ENCODE peak calls at places on chromosomes 13 and 19, in six cellular contexts. F is choroid plexus epithelial cell; S is heart right ventricle; M is fibroblast of villous mesenchyme; T is lung; N is CD4-positive, alpha-beta T cell. X is an unnamed sample.

GRCh38 chr13:30802953-30803478 is 67.7 kb downstream of the ALOX5AP start:
- DNase-seq in M (peak), N (peak), T (peak), S (peak), F (peak), X (peak)

GRCh38 chr19:18401580-18402112 is 4.2 kb upstream of the LRRC25 start:
- DNase-seq in M (peak), F (peak), T (no peak), S (peak), N (no peak), X (peak)

GRCh38 chr13:51999525-51999924 is 11.7 kb downstream of the ATP7B start:
- DNase-seq in N (no peak), T (peak), F (no peak), S (peak), M (no peak), X (no peak)

GRCh38 chr13:71213252-71213821 is 653.7 kb downstream of the DACH1 start:
- DNase-seq in N (no peak), S (no peak), T (no peak), F (no peak), M (no peak), X (peak)

GRCh38 chr13:40292108-40292507 is 374.3 kb downstream of the FOXO1 start:
- DNase-seq in F (no peak), N (no peak), T (no peak), M (no peak), S (peak), X (no peak)

GRCh38 chr19:39246951-39247669 is 1.5 kb downstream of the IFNL4 start:
- DNase-seq in T (no peak), M (no peak), N (peak), F (peak), S (no peak), X (peak)

GRCh38 chr19:46384396-46384795 is 29.0 kb downstream of the CCDC8 start:
- DNase-seq in M (no peak), T (no peak), F (no peak), S (peak), N (no peak), X (no peak)

GRCh38 chr13:112812306-112813034 is 122.6 kb downstream of the ATP11A start:
- DNase-seq in M (peak), N (no peak), S (no peak), T (no peak), F (no peak), X (no peak)

GRCh38 chr13:37406031-37406430 is 192.5 kb downstream of the POSTN start:
- DNase-seq in F (peak), M (no peak), T (no peak), S (no peak), N (no peak), X (no peak)

GRCh38 chr13:107743523-107743922 is 471.8 kb downstream of the LIG4 start:
- DNase-seq in F (no peak), N (no peak), T (no peak), S (no peak), M (no peak), X (no peak)

GRCh38 chr13:103640617-103641016 is 574.4 kb upstream of the SLC10A2 start:
- DNase-seq in M (no peak), F (peak), T (no peak), S (no peak), N (no peak), X (no peak)

GRCh38 chr13:101204270-101205011 is 211.9 kb downstream of the NALCN start:
- DNase-seq in S (no peak), F (no peak), N (no peak), T (no peak), M (peak), X (no peak)

GRCh38 chr13:84273163-84273562 is 390.9 kb upstream of the SLITRK1 start:
- DNase-seq in S (no peak), M (no peak), T (no peak), N (no peak), F (no peak), X (no peak)

GRCh38 chr19:33684550-33685303 is 63.0 kb downstream of the CHST8 start:
- DNase-seq in T (no peak), M (no peak), S (no peak), F (no peak), N (no peak), X (no peak)

GRCh38 chr13:43072394-43072793 is 49.0 kb downstream of the DNAJC15 start:
- DNase-seq in F (peak), T (no peak), M (peak), S (peak), N (no peak), X (no peak)

GRCh38 chr19:1411255-1412191 is 4.1 kb downstream of the DAZAP1 start:
- DNase-seq in N (peak), S (peak), M (peak), T (peak), F (no peak), X (no peak)

GRCh38 chr13:28489536-28489935 is 5.4 kb downstream of the FLT1 start:
- DNase-seq in N (no peak), S (no peak), F (peak), T (no peak), M (peak), X (no peak)

GRCh38 chr19:56076413-56076998 is 44.6 kb downstream of the ZNF787 start:
- DNase-seq in S (no peak), F (peak), N (peak), T (peak), M (peak), X (peak)

GRCh38 chr19:1566392-1567115 is 1.6 kb downstream of the MEX3D start:
- DNase-seq in S (peak), M (peak), F (peak), N (no peak), T (peak), X (no peak)

GRCh38 chr13:52356327-52356726 is 49.6 kb downstream of the THSD1 start:
- DNase-seq in S (no peak), N (no peak), T (no peak), F (peak), M (no peak), X (no peak)

GRCh38 chr13:78598933-78599332 is 4.4 kb downstream of the POU4F1 start:
- DNase-seq in N (no peak), T (no peak), S (no peak), M (no peak), F (no peak), X (no peak)

GRCh38 chr19:19259741-19260140 is 13.4 kb downstream of the TM6SF2 start:
- DNase-seq in M (peak), T (no peak), S (no peak), F (peak), N (no peak), X (no peak)

GRCh38 chr13:97259787-97260641 is 37.9 kb downstream of the MBNL2 start:
- DNase-seq in S (no peak), M (peak), F (peak), N (no peak), T (no peak), X (no peak)

GRCh38 chr13:46039421-46040036 is 13.0 kb downstream of the ZC3H13 start:
- DNase-seq in T (no peak), F (no peak), N (no peak), M (peak), S (no peak), X (no peak)

GRCh38 chr13:42497798-42498197 is 76.2 kb upstream of the TNFSF11 start:
- DNase-seq in S (no peak), N (no peak), T (no peak), M (peak), F (peak), X (peak)

GRCh38 chr13:24212674-24213073 is 52.2 kb downstream of the SPATA13 start:
- DNase-seq in F (peak), S (no peak), N (no peak), T (no peak), M (no peak), X (no peak)

GRCh38 chr13:85755123-85755522 is 44.1 kb downstream of the SLITRK6 start:
- DNase-seq in N (no peak), T (no peak), S (no peak), F (peak), M (no peak), X (no peak)

GRCh38 chr19:17943284-17944221 is 10.7 kb downstream of the CCDC124 start:
- DNase-seq in S (no peak), M (no peak), N (no peak), F (no peak), T (no peak), X (no peak)

GRCh38 chr19:4758082-4758481 is 33.5 kb upstream of the FEM1A start:
- DNase-seq in F (no peak), T (no peak), N (no peak), S (no peak), M (no peak), X (no peak)

GRCh38 chr13:42266464-42266863 is 5.5 kb upstream of the AKAP11 start:
- DNase-seq in F (peak), T (no peak), M (peak), N (no peak), S (no peak), X (no peak)

GRCh38 chr19:7349961-7350711 is 1.4 kb downstream of the ARHGEF18 start:
- DNase-seq in N (peak), S (no peak), M (no peak), T (no peak), F (no peak), X (no peak)

DNA sequence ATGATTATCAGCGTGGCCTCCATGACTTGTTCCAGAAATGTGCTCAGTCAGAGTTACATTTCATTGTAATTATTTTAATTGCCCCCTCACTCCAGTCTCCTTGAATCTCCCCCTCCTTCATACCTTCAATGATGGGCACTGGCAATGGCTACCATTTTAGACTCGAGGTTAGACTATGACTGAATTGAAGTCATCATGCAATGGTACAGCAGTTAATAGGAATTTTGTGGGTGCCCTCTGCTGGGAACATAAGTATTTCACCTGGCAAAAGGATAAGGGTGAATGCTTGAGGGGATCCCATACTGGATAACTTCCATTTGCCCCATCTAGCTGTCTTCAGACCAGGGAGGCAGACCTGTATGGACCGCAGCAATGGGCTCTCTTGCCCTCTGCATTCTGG is 32.2 kb upstream of the USP12 start:
- DNase-seq in M (peak), N (no peak), T (no peak), S (no peak), F (peak), X (no peak)
- TF ChIP-seq CTCF in M (peak), N (peak), T (peak), S (peak), F (peak), X (peak)

GRCh38 chr19:51338563-51339312 is 3.2 kb downstream of the VSIG10L start:
- DNase-seq in F (peak), M (peak), S (peak), N (peak), T (peak), X (peak)

GRCh38 chr19:51341066-51341465 is 873 bp downstream of the VSIG10L start:
- DNase-seq in N (no peak), M (no peak), F (no peak), T (no peak), S (no peak), X (no peak)

GRCh38 chr19:51339313-51339686 is 2.6 kb downstream of the VSIG10L start:
- DNase-seq in T (no peak), S (no peak), N (no peak), F (no peak), M (no peak), X (peak)

GRCh38 chr19:51337861-51338562 is 3.9 kb downstream of the VSIG10L start:
- DNase-seq in T (no peak), F (no peak), M (no peak), S (no peak), N (no peak), X (no peak)

DNA sequence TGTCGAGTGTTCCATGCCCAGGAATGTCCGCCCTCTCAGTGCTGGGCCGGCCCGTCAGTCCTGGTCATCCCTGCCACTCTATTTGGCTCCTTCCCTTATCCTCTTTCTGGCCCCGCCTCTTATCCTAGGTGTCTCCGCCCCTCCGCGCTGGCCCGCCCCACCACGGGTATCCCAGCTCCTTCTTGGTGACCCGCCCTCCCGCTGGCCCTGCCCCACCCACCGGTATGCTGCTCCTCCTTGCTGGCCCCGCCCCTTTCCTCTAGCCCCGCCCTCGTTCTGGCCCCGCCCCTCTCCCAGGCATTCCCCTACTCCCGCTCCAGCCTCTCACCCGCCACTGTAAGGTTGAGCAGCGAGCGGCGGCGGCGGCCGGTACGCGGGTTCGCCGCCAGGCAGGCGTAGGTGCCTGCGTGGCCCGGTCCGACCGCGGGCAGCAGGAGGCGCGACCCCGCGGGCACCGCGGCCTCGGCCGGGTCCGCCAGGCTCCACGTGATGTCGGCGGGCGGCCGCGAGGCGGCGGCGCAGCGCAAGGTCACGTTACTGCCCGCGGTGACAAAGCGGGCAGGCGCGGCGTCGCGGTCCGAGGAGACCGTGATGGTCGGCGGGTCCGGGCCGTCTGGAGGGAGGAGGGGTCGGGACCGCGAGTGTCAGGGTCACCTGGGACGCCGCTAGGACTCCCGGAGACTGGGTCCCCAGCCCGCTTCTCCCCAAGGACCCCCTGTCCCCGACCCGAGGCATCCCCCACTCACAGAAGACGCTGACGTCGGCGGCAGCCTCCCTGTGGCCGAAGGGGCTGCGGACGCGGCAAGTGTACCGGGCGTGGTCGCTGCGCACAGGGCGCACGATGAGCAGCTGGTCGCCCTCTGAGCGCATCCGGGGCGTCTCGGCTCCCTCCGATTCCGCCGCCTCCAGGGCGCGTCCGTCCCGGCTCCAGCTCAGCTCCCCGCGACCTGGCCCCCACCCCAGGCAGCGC is 2.0 kb downstream of the VSIG10L start:
- DNase-seq in N (peak), F (peak), M (peak), T (peak), S (peak), X (peak)
- TF ChIP-seq CTCF in N (no peak), F (no peak), M (no peak), T (no peak), S (peak), X (peak)

DNA sequence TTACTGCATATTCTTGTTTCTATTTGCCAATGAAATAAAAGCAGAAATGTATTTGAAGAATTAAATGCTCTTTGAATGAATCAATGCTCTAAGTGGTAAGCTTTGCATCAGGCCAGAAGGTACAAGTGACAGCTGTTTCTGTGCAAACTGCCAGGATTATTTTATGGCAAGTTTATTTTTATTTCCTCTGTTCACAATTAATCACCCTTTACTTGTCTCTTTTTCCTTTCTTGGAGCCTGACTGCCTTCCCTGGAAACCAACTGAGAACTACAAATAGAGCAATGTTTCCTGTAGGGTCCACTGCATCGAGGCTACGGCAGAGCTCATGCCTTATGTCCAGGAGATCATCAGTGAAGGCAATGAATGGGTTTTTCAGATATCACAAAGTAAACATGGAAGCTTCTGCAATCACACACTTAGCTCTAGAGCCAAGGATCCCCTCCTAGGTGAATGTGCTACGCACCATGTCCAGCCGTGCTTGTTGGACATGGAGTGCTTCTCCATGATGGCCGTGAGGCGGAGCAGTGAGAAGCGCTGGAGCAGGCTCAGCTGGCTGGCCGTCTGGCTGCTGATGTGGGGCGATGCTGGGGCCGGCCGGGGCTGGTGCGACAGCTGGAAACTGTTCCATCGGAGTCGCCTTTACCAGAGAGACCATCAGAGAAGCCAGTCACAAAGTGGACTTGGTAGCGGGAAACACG is 110.8 kb downstream of the KL start:
- DNase-seq in T (no peak), M (peak), F (no peak), S (peak), N (no peak), X (no peak)
- TF ChIP-seq CTCF in T (no peak), M (peak), F (no peak), S (no peak), N (no peak), X (no peak)

GRCh38 chr13:113863511-113864302 is at the start of gene GAS6:
- DNase-seq in F (peak), M (peak), T (no peak), S (peak), N (no peak), X (peak)
- TF ChIP-seq CTCF in F (peak), M (no peak), T (no peak), S (no peak), N (no peak), X (no peak)

GRCh38 chr13:26658491-26658890 is 101.0 kb downstream of the WASF3 start:
- DNase-seq in F (no peak), S (no peak), N (no peak), T (no peak), M (no peak), X (no peak)

GRCh38 chr13:26653842-26654241 is 96.4 kb downstream of the WASF3 start:
- DNase-seq in N (no peak), F (no peak), M (no peak), T (no peak), S (no peak), X (no peak)

GRCh38 chr13:26660185-26660584 is 100.4 kb downstream of the GPR12 start:
- DNase-seq in N (no peak), F (no peak), M (no peak), S (no peak), T (no peak), X (no peak)

GRCh38 chr13:26658972-26659371 is 101.5 kb downstream of the WASF3 start:
- DNase-seq in T (no peak), F (no peak), N (no peak), S (no peak), M (no peak), X (no peak)

DNA sequence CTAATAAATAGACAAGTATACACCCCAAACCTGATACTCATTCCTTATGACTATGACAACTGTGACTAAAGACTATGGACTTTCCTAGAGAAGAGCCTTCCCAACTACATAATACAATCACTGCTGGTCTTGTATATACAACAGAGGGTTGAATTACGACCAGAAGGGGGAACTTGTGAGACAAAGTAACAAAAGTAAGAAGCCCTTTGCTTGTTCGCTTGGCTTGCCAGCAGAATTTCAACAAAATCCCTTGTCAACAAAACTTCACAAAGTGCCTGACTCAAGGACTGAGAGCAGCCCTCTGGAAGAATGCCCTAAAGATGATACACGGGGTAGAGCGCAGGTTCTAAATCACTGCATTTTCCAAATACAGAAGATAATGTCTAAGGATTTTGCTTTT is 99.4 kb downstream of the WASF3 start:
- DNase-seq in F (peak), S (no peak), M (peak), N (no peak), T (no peak), X (no peak)
- TF ChIP-seq CTCF in F (peak), S (no peak), M (peak), N (no peak), T (no peak), X (no peak)

DNA sequence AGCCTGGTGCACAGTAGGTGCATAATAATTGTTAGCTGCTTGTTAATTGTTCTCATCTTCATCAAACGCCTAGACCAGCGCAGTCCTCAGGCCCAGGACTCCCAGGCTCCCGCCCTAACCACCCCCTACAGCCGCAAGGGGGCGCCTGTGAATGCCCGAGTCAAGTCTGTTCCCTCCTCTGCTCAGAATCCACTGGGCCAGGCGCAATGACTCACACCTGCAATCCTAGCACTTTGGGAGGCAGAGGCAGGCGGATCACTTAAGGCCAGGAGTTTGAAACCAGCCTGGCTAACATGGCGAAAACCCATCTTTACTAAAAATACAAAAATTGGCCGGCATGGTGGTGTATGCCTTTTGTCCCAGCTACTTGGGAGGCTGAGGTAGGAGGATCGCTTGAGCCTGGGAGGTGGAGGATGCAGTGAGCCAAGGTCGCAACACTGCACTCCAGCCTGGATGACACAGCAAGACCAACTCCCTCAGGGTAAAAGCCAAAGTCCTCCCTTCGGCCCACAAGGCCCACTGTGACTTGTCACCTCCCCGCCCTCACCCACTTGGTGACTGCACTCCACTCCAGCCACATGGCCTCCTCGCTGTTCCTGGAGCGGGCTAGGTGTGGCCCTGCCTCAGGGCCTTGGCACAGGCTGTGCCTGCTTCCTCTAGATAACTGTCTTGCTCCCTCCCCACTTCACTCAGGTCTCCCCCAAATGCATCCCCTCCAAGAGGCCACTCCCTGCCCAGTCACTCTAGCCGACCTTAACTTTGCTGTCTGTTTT is 9.1 kb downstream of the ZNF653 start:
- DNase-seq in T (peak), F (peak), S (peak), N (peak), M (peak), X (peak)
- TF ChIP-seq CTCF in T (no peak), F (peak), S (peak), N (peak), M (peak), X (peak)

X was measured in GM13976.